ENCODE peak calls at places on chromosome 19, in eight cellular contexts. I is endothelial cell; Q is stimulated activated CD4-positive, alpha-beta T cell treated with anti-CD3 and anti-CD28 coated beads, Interleukin-15, amount 100 ng/mL, for 1 hour; N is GM20000; A is fibroblast of pulmonary artery; M is PC-3; W is activated CD4-positive, alpha-beta T cell treated with anti-CD3 and anti-CD28 coated beads for 48 hours; T is colonic mucosa. L is an unnamed sample.

GRCh38 chr19:49677232-49677881 is at the start of gene PRMT1:
- DNase-seq in W (peak), T (no peak), A (peak), I (peak), N (no peak), M (peak), Q (no peak), L (no peak)

GRCh38 chr19:18055967-18056366 is 30.8 kb downstream of the IL12RB1 start:
- DNase-seq in Q (no peak), T (no peak), W (no peak), M (no peak), I (no peak), N (no peak), A (no peak), L (no peak)

GRCh38 chr19:8663920-8664670 is 33.7 kb downstream of the NFILZ start:
- DNase-seq in T (no peak), A (no peak), N (peak), M (no peak), I (no peak), W (peak), Q (no peak), L (no peak)

GRCh38 chr19:38076337-38076736 is 147.7 kb downstream of the DPF1 start:
- DNase-seq in Q (no peak), M (no peak), T (no peak), I (no peak), N (no peak), W (no peak), A (no peak), L (no peak)

GRCh38 chr19:13884726-13885591 is 8.0 kb downstream of the NANOS3 start:
- DNase-seq in M (no peak), W (no peak), N (no peak), I (no peak), T (peak), Q (no peak), A (no peak), L (peak)

GRCh38 chr19:38514812-38515633 is 81.5 kb downstream of the RYR1 start:
- DNase-seq in I (peak), T (peak), Q (peak), W (peak), M (peak), N (peak), A (peak), L (peak)

GRCh38 chr19:45001087-45001739 is at the start of gene RELB:
- DNase-seq in Q (peak), W (peak), A (peak), T (peak), I (peak), N (peak), M (peak), L (peak)

GRCh38 chr19:39474139-39474620 is 6.5 kb upstream of the TIMM50 start:
- DNase-seq in A (peak), W (peak), T (peak), N (peak), M (peak), I (peak), Q (peak), L (peak)

GRCh38 chr19:33377586-33378475 is 4.3 kb downstream of the CEBPG start:
- DNase-seq in T (no peak), Q (no peak), N (no peak), W (no peak), A (peak), I (no peak), M (no peak), L (peak)

GRCh38 chr19:1465191-1466016 is 13.6 kb downstream of the C19orf25 start:
- DNase-seq in Q (no peak), I (no peak), M (no peak), N (peak), T (peak), W (no peak), A (no peak), L (peak)

GRCh38 chr19:54001496-54001895 is 10.1 kb downstream of the CACNG6 start:
- DNase-seq in N (no peak), M (no peak), Q (no peak), A (no peak), T (no peak), I (no peak), W (no peak), L (no peak)

GRCh38 chr19:3577741-3578344 is 5.1 kb downstream of the HMG20B start:
- DNase-seq in N (peak), I (no peak), M (no peak), W (no peak), Q (no peak), A (no peak), T (peak), L (peak)

GRCh38 chr19:11737964-11738745 is 591 bp downstream of the ZNF823 start:
- DNase-seq in M (peak), W (peak), Q (no peak), N (peak), I (peak), A (peak), T (peak), L (peak)

GRCh38 chr19:20367811-20368294 is 197.7 kb downstream of the ZNF737 start:
- DNase-seq in I (peak), T (no peak), A (no peak), W (no peak), N (no peak), Q (no peak), M (no peak), L (no peak)

GRCh38 chr19:10006335-10006708 is 4.0 kb downstream of the COL5A3 start:
- DNase-seq in I (no peak), N (no peak), T (no peak), A (peak), W (no peak), Q (no peak), M (no peak), L (no peak)

GRCh38 chr19:39830847-39831246 is 3.1 kb downstream of the DYRK1B start:
- DNase-seq in I (no peak), T (no peak), A (no peak), M (no peak), N (no peak), W (no peak), Q (no peak), L (no peak)

GRCh38 chr19:10836478-10837325 is 690 bp upstream of the TMED1 start:
- DNase-seq in I (no peak), T (peak), A (peak), N (peak), W (peak), M (no peak), Q (no peak), L (peak)

GRCh38 chr19:1567848-1568227 is 287 bp downstream of the MEX3D start:
- DNase-seq in M (no peak), T (no peak), A (no peak), N (no peak), I (no peak), Q (no peak), W (no peak), L (no peak)

GRCh38 chr19:39832341-39833083 is 1.4 kb downstream of the DYRK1B start:
- DNase-seq in Q (no peak), W (no peak), A (no peak), N (no peak), T (no peak), I (no peak), M (no peak), L (no peak)

GRCh38 chr19:9672893-9673292 is 2.0 kb downstream of the ZNF562 start:
- DNase-seq in Q (no peak), A (no peak), N (no peak), M (no peak), T (no peak), I (no peak), W (no peak), L (no peak)

GRCh38 chr19:21604351-21604926 is 99.0 kb downstream of the ZNF429 start:
- DNase-seq in N (peak), I (no peak), A (no peak), M (peak), Q (no peak), W (peak), T (peak), L (no peak)

GRCh38 chr19:49114630-49115363 is 627 bp downstream of the LIN7B start:
- DNase-seq in N (no peak), T (peak), A (peak), W (peak), M (no peak), I (peak), Q (no peak), L (peak)

GRCh38 chr19:33394006-33394722 is 20.7 kb downstream of the CEBPG start:
- DNase-seq in Q (no peak), I (no peak), T (no peak), W (no peak), M (peak), A (peak), N (no peak), L (peak)

GRCh38 chr19:10007811-10008211 is 2.5 kb downstream of the COL5A3 start:
- DNase-seq in N (no peak), T (no peak), I (no peak), A (peak), Q (no peak), W (no peak), M (no peak), L (no peak)

GRCh38 chr19:33275559-33275932 is 26.8 kb downstream of the CEBPA start:
- DNase-seq in M (no peak), I (no peak), Q (no peak), W (no peak), T (no peak), A (no peak), N (no peak), L (no peak)

GRCh38 chr19:21587549-21587948 is 82.1 kb downstream of the ZNF429 start:
- DNase-seq in T (no peak), N (no peak), A (no peak), M (no peak), I (no peak), W (no peak), Q (no peak), L (no peak)